ENCODE peak calls at places on chromosomes 13 and 19, in eight cellular contexts. R, L, Z, A, P, Y, E and T are unnamed samples. For H3K4me1, the result is how much of the 10 kb centered on the place peaks cover.

GRCh38 chr13:73467103-73467502 is 408.3 kb downstream of the KLF5 start:
- DNase-seq in R (no peak), L (no peak), Z (no peak), A (no peak), P (peak), Y (no peak), E (peak), T (no peak)

GRCh38 chr13:49635599-49636433 is 7.5 kb downstream of the ARL11 start:
- DNase-seq in R (no peak), L (no peak), Z (peak), A (no peak), P (peak), Y (peak), E (peak), T (no peak)

GRCh38 chr19:35260694-35261304 is 8.0 kb upstream of the USF2 start:
- DNase-seq in R (no peak), L (no peak), Z (no peak), A (no peak), P (no peak), Y (no peak), E (no peak), T (no peak)

GRCh38 chr13:32381539-32381938 is 46.4 kb downstream of the N4BP2L1 start:
- DNase-seq in R (peak), L (peak), Z (no peak), A (peak), P (peak), Y (peak), E (peak), T (peak)

GRCh38 chr19:518292-519231 is 11.3 kb downstream of the TPGS1 start:
- DNase-seq in R (no peak), L (no peak), Z (peak), A (peak), P (no peak), Y (no peak), E (peak), T (no peak)

GRCh38 chr13:78632956-78633355 is 26.0 kb downstream of the OBI1 start:
- DNase-seq in R (peak), L (no peak), Z (no peak), A (no peak), P (peak), Y (no peak), E (no peak), T (no peak)

GRCh38 chr19:49558591-49558990 is 21.8 kb downstream of the NOSIP start:
- DNase-seq in R (no peak), L (peak), Z (no peak), A (no peak), P (no peak), Y (no peak), E (no peak), T (no peak)

GRCh38 chr13:26996965-26997752 is 174.5 kb downstream of the USP12 start:
- DNase-seq in R (no peak), L (no peak), Z (no peak), A (no peak), P (no peak), Y (no peak), E (no peak), T (no peak)

GRCh38 chr13:50613356-50613831 is 230.1 kb downstream of the DLEU7 start:
- DNase-seq in R (no peak), L (no peak), Z (no peak), A (no peak), P (peak), Y (no peak), E (no peak), T (no peak)

GRCh38 chr13:38685974-38686571 is 804 bp upstream of the FREM2 start:
- DNase-seq in R (peak), L (no peak), Z (no peak), A (peak), P (peak), Y (no peak), E (no peak), T (no peak)

GRCh38 chr13:77386880-77387606 is 60.1 kb upstream of the MYCBP2 start:
- DNase-seq in R (no peak), L (no peak), Z (no peak), A (no peak), P (peak), Y (peak), E (peak), T (no peak)

GRCh38 chr19:13102666-13103584 is at the start of gene LYL1:
- DNase-seq in R (no peak), L (no peak), Z (no peak), A (no peak), P (peak), Y (peak), E (no peak), T (no peak)

GRCh38 chr19:33550741-33551140 is 29.1 kb upstream of the PEPD start:
- DNase-seq in R (no peak), L (no peak), Z (no peak), A (no peak), P (no peak), Y (no peak), E (no peak), T (no peak)

GRCh38 chr19:907183-907853 is 5.7 kb downstream of the R3HDM4 start:
- DNase-seq in R (no peak), L (no peak), Z (no peak), A (no peak), P (no peak), Y (no peak), E (no peak), T (no peak)

GRCh38 chr19:8489591-8490394 is 12.6 kb downstream of the PRAM1 start:
- DNase-seq in R (no peak), L (no peak), Z (no peak), A (no peak), P (no peak), Y (no peak), E (no peak), T (no peak)

GRCh38 chr19:11251650-11252314 is 10.5 kb downstream of the DOCK6 start:
- DNase-seq in R (no peak), L (no peak), Z (no peak), A (no peak), P (no peak), Y (no peak), E (no peak), T (no peak)

GRCh38 chr19:58562126-58563033 is 4.0 kb upstream of the UBE2M start:
- DNase-seq in R (peak), L (peak), Z (no peak), A (no peak), P (peak), Y (no peak), E (peak), T (no peak)

GRCh38 chr13:102322211-102322610 is 79.6 kb downstream of the FGF14 start:
- DNase-seq in R (peak), L (no peak), Z (no peak), A (no peak), P (no peak), Y (no peak), E (no peak), T (no peak)

GRCh38 chr19:6668696-6669095 is 1.3 kb downstream of the TNFSF14 start:
- DNase-seq in R (no peak), L (peak), Z (peak), A (no peak), P (no peak), Y (no peak), E (no peak), T (no peak)

GRCh38 chr19:1690570-1691307 is 38.3 kb upstream of the TCF3 start:
- DNase-seq in R (peak), L (peak), Z (peak), A (peak), P (no peak), Y (no peak), E (no peak), T (peak)

GRCh38 chr13:99320693-99321481 is 13.7 kb upstream of the GPR183 start:
- DNase-seq in R (peak), L (peak), Z (no peak), A (no peak), P (peak), Y (no peak), E (peak), T (no peak)

GRCh38 chr13:83773961-83774360 is 108.3 kb downstream of the SLITRK1 start:
- DNase-seq in R (no peak), L (no peak), Z (no peak), A (no peak), P (no peak), Y (no peak), E (peak), T (no peak)

GRCh38 chr13:48478401-48478800 is 54.5 kb downstream of the RCBTB2 start:
- DNase-seq in R (no peak), L (no peak), Z (no peak), A (no peak), P (peak), Y (no peak), E (peak), T (no peak)

GRCh38 chr19:38266981-38267597 is 2.7 kb downstream of the SPINT2 start:
- DNase-seq in R (no peak), L (no peak), Z (no peak), A (no peak), P (peak), Y (no peak), E (peak), T (no peak)

GRCh38 chr13:50512602-50513527 is 330.6 kb downstream of the DLEU7 start:
- DNase-seq in R (no peak), L (peak), Z (peak), A (no peak), P (peak), Y (peak), E (peak), T (no peak)

GRCh38 chr13:82356667-82357066 is 1525.6 kb downstream of the SLITRK1 start:
- DNase-seq in R (peak), L (no peak), Z (no peak), A (no peak), P (no peak), Y (no peak), E (no peak), T (no peak)

GRCh38 chr19:54616840-54617560 is 13.3 kb upstream of the LILRB1 start:
- DNase-seq in R (no peak), L (no peak), Z (no peak), A (no peak), P (no peak), Y (no peak), E (no peak), T (no peak)

GRCh38 chr19:3098515-3099346 is 4.6 kb downstream of the GNA11 start:
- DNase-seq in R (no peak), L (no peak), Z (no peak), A (no peak), P (no peak), Y (no peak), E (peak), T (no peak)
- H3K4me1 ChIP-seq in R (under half), L (under half), Z (under half), A (under half), P (under half), Y (half or more), E (under half), T (under half)

GRCh38 chr13:113607477-113608245 is 23.1 kb downstream of the TFDP1 start:
- DNase-seq in R (no peak), L (no peak), Z (no peak), A (no peak), P (no peak), Y (no peak), E (no peak), T (no peak)

GRCh38 chr13:113607056-113607455 is 22.5 kb downstream of the TFDP1 start:
- DNase-seq in R (no peak), L (no peak), Z (no peak), A (no peak), P (no peak), Y (no peak), E (no peak), T (no peak)

GRCh38 chr13:113605461-113605860 is 20.9 kb downstream of the TFDP1 start:
- DNase-seq in R (no peak), L (no peak), Z (no peak), A (no peak), P (no peak), Y (no peak), E (no peak), T (no peak)

GRCh38 chr13:113604186-113604585 is 19.6 kb downstream of the TFDP1 start:
- DNase-seq in R (no peak), L (no peak), Z (no peak), A (no peak), P (no peak), Y (no peak), E (no peak), T (no peak)

GRCh38 chr13:113605866-113606438 is 21.4 kb downstream of the TFDP1 start:
- DNase-seq in R (no peak), L (no peak), Z (no peak), A (no peak), P (no peak), Y (no peak), E (no peak), T (no peak)
- H3K4me1 ChIP-seq in R (under half), L (under half), Z (under half), A (under half), P (under half), Y (under half), E (under half), T (under half)

GRCh38 chr19:18322318-18322758 is 538 bp downstream of the LSM4 start:
- DNase-seq in R (peak), L (no peak), Z (no peak), A (no peak), P (peak), Y (no peak), E (peak), T (no peak)
- H3K4me1 ChIP-seq in R (under half), L (half or more), Z (half or more), A (under half), P (under half), Y (under half), E (under half), T (under half)

DNA sequence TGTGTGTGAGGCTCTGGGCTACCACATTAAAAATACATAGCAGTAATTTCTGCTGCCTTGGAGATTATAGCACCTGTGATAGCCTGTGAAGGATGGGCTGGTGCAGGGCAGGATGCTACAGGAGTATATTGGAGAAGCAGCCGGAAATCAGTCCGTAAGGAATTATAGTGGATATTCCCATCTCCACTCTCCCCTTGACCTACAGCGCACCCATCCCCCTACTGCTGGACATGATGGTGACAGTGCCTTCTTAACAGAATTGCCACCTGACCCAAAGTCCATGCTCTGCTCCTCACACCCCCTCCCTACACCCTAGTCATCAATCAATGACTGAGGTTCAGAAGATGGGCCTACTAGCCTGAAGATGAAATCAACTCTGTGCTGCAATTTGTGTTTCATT is 376.0 kb downstream of the GPC5 start:
- DNase-seq in R (no peak), L (no peak), Z (no peak), A (no peak), P (no peak), Y (no peak), E (no peak), T (no peak)
- H3K4me1 ChIP-seq in R (under half), L (under half), Z (under half), A (under half), P (under half), Y (under half), E (under half), T (under half)

GRCh38 chr19:46624958-46625661 is at the start of gene PTGIR:
- DNase-seq in R (no peak), L (peak), Z (no peak), A (no peak), P (peak), Y (peak), E (peak), T (no peak)
- H3K4me1 ChIP-seq in R (under half), L (under half), Z (under half), A (under half), P (under half), Y (under half), E (under half), T (under half)